ENCODE peak calls at places on chromosomes 1 and 21, in eight cellular contexts. G, Z, B, C, U, W, M and T are unnamed samples.

GRCh38 chr1:212457740-212458338 is 25.1 kb downstream of the NENF start:
- DNase-seq in G (peak), Z (peak), B (peak), C (peak), U (no peak), W (no peak), M (no peak), T (peak)

GRCh38 chr1:208207388-208208131 is 36.6 kb downstream of the PLXNA2 start:
- DNase-seq in G (peak), Z (no peak), B (peak), C (no peak), U (peak), W (peak), M (no peak), T (no peak)

GRCh38 chr1:225653463-225654276 is 747 bp upstream of the ENAH start:
- DNase-seq in G (peak), Z (no peak), B (peak), C (peak), U (peak), W (peak), M (peak), T (no peak)

GRCh38 chr1:198756470-198756869 is 117.6 kb downstream of the PTPRC start:
- DNase-seq in G (no peak), Z (no peak), B (peak), C (no peak), U (no peak), W (no peak), M (no peak), T (no peak)

GRCh38 chr1:86712088-86712860 is 7.9 kb downstream of the SH3GLB1 start:
- DNase-seq in G (no peak), Z (no peak), B (no peak), C (no peak), U (no peak), W (no peak), M (no peak), T (no peak)

GRCh38 chr1:22373252-22373651 is 78.4 kb upstream of the ZBTB40 start:
- DNase-seq in G (no peak), Z (no peak), B (no peak), C (no peak), U (no peak), W (no peak), M (no peak), T (no peak)

GRCh38 chr1:197269053-197269452 is 1.0 kb downstream of the CRB1 start:
- DNase-seq in G (no peak), Z (no peak), B (no peak), C (no peak), U (no peak), W (no peak), M (no peak), T (no peak)

GRCh38 chr1:75711846-75712245 is 12.7 kb upstream of the ACADM start:
- DNase-seq in G (no peak), Z (no peak), B (no peak), C (no peak), U (no peak), W (no peak), M (no peak), T (no peak)

GRCh38 chr1:35832515-35832914 is 24.7 kb downstream of the AGO4 start:
- DNase-seq in G (no peak), Z (no peak), B (no peak), C (no peak), U (no peak), W (no peak), M (no peak), T (no peak)

GRCh38 chr1:161206411-161207140 is 4.4 kb downstream of the NDUFS2 start:
- DNase-seq in G (no peak), Z (no peak), B (peak), C (no peak), U (no peak), W (no peak), M (no peak), T (no peak)

GRCh38 chr1:231162300-231162969 is 577 bp downstream of the TRIM67 start:
- DNase-seq in G (peak), Z (no peak), B (peak), C (peak), U (no peak), W (no peak), M (peak), T (no peak)

GRCh38 chr1:21816602-21817302 is 4.7 kb downstream of the LDLRAD2 start:
- DNase-seq in G (peak), Z (no peak), B (peak), C (no peak), U (no peak), W (no peak), M (no peak), T (no peak)

GRCh38 chr1:7886346-7886745 is 33.5 kb upstream of the UTS2 start:
- DNase-seq in G (peak), Z (no peak), B (peak), C (no peak), U (no peak), W (no peak), M (no peak), T (no peak)

GRCh38 chr1:86887479-86888162 is 26.3 kb downstream of the SELENOF start:
- DNase-seq in G (no peak), Z (no peak), B (no peak), C (no peak), U (no peak), W (no peak), M (no peak), T (no peak)

GRCh38 chr21:38811257-38811656 is 5.5 kb downstream of the ETS2 start:
- DNase-seq in G (peak), Z (no peak), B (peak), C (no peak), U (no peak), W (no peak), M (no peak), T (no peak)

GRCh38 chr1:115666702-115667101 is 24.9 kb downstream of the VANGL1 start:
- DNase-seq in G (no peak), Z (no peak), B (no peak), C (no peak), U (no peak), W (peak), M (no peak), T (no peak)

GRCh38 chr1:53593758-53594380 is 134.7 kb downstream of the DMRTB1 start:
- DNase-seq in G (no peak), Z (no peak), B (peak), C (peak), U (no peak), W (peak), M (no peak), T (no peak)

GRCh38 chr1:153699116-153699515 is 20.6 kb downstream of the NPR1 start:
- DNase-seq in G (no peak), Z (no peak), B (peak), C (no peak), U (no peak), W (no peak), M (no peak), T (no peak)

GRCh38 chr21:36854391-36854790 is 112.1 kb downstream of the HLCS start:
- DNase-seq in G (peak), Z (peak), B (peak), C (peak), U (no peak), W (no peak), M (no peak), T (no peak)

GRCh38 chr1:173424786-173425407 is 52.2 kb upstream of the PRDX6 start:
- DNase-seq in G (peak), Z (no peak), B (no peak), C (no peak), U (no peak), W (no peak), M (no peak), T (no peak)

GRCh38 chr1:156293895-156294294 is 1.6 kb downstream of the GLMP start:
- DNase-seq in G (no peak), Z (no peak), B (no peak), C (no peak), U (no peak), W (no peak), M (no peak), T (no peak)

GRCh38 chr1:247845011-247845692 is 3.5 kb upstream of the OR11L1 start:
- DNase-seq in G (no peak), Z (no peak), B (no peak), C (no peak), U (no peak), W (no peak), M (no peak), T (no peak)

GRCh38 chr1:218348628-218349185 is 3.6 kb downstream of the TGFB2 start:
- DNase-seq in G (no peak), Z (no peak), B (peak), C (no peak), U (no peak), W (no peak), M (no peak), T (no peak)

GRCh38 chr1:214326406-214326805 is 45.4 kb downstream of the SMYD2 start:
- DNase-seq in G (no peak), Z (no peak), B (no peak), C (no peak), U (no peak), W (no peak), M (no peak), T (no peak)

GRCh38 chr1:234933475-234933874 is 195.2 kb downstream of the TOMM20 start:
- DNase-seq in G (no peak), Z (no peak), B (peak), C (no peak), U (no peak), W (peak), M (no peak), T (no peak)

DNA sequence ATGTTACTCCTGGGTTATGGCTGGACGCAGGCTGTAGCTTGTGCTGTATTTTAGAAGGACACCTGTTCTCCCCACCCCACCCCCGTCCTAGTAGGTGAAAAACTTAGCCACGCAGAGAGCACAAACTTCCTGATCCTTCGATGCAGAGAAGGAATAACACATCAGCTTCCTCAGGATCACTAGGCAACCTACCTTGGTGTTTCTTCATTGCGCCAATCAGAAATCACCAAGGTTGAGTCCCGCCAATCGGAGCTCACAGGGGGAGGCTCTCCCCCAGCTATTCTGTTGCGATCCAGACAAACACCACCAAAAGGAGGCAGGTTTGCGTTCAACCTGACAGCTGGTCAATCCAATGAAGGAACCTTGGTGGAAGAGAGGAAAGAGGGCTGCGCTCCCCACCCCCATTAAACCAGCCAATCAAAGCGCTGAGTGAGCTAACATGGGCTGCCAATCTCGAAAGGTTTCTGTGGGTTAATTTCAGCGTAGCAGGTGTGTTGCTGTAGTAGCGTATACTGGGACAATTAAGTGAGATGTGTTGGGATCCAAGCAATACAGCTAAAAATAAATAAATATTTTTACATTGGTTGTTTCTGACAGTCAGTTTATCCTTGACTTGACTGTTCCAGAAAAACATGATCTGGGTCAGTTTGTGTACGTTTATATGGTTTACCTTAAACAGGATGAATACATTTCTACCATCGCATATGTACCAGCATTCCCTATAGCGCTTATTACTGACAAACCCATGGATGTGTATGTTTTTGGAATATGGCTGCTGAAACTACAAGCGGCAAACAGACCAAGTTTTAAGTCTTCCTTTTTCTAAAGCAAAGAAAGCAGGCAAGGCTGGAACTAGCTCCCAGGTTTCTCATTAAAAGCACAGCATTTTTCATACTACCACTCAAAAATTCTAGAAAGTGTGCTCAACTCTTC is at the start of gene GOLPH3L:
- DNase-seq in G (peak), Z (peak), B (peak), C (peak), U (peak), W (peak), M (peak), T (peak)
- TF ChIP-seq CTCF in G (no peak), Z (no peak), B (peak), C (no peak), U (no peak), W (peak), M (no peak), T (no peak)

GRCh38 chr1:91020486-91020885 is 1.3 kb downstream of the ZNF644 start:
- DNase-seq in G (no peak), Z (no peak), B (peak), C (no peak), U (no peak), W (no peak), M (no peak), T (no peak)

GRCh38 chr1:91015358-91015780 is 6.5 kb downstream of the ZNF644 start:
- DNase-seq in G (no peak), Z (no peak), B (no peak), C (no peak), U (no peak), W (no peak), M (no peak), T (no peak)

GRCh38 chr1:91020967-91021685 is 709 bp downstream of the ZNF644 start:
- DNase-seq in G (peak), Z (peak), B (peak), C (peak), U (peak), W (peak), M (peak), T (peak)

GRCh38 chr1:91015794-91016550 is 5.9 kb downstream of the ZNF644 start:
- DNase-seq in G (no peak), Z (no peak), B (no peak), C (no peak), U (no peak), W (no peak), M (no peak), T (no peak)

DNA sequence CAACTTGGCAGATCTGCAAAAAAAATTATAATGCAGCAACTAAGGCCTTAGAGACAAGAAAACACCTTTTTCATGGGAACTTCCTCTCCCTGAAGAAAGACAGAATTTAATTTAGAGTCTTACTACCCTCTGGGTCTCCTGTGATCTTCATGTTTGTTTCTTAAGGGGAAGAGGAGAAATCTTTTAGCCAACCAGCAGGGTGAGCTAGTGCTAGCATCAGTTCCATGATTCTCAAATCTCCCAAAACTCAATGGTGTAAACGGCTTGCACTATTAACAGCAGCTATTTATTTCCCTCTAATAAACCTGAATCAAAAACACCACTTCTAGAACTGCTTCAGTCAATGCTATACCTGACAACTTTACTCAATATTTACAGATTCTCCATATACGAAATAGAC is 3.8 kb downstream of the ZNF644 start:
- DNase-seq in G (no peak), Z (no peak), B (peak), C (no peak), U (no peak), W (no peak), M (no peak), T (no peak)
- TF ChIP-seq CTCF in G (no peak), Z (peak), B (peak), C (no peak), U (no peak), W (peak), M (peak), T (peak)

GRCh38 chr1:217048104-217048707 is 325.0 kb upstream of the ESRRG start:
- DNase-seq in G (peak), Z (peak), B (peak), C (peak), U (no peak), W (no peak), M (no peak), T (no peak)
- TF ChIP-seq CTCF in G (no peak), Z (no peak), B (peak), C (peak), U (no peak), W (peak), M (peak), T (no peak)

DNA sequence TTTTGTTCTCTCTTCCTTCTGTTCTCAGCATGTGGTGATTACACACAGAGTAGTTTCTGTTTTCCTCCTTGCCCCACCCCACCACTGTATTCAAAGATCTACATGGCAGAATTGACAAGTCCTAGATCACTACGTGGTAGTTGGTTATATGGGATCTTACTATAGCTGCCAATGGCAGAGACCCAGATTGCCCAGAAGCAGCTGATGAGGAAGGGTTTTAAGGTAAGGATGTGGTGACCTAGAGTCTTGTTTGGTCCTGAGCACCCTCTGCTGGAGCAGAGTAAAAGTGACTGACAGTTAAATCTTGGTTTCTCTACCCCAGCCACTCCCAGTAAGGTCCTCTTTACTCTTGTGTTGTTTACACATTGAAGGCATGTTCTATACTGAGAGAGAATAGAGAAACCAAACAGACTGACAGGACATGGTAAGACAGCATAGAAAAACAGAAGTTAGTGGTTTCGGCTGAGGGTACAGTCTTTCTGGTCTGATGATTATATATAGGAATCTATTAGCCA is 22.8 kb upstream of the STRIP1 start:
- DNase-seq in G (peak), Z (peak), B (peak), C (no peak), U (no peak), W (no peak), M (no peak), T (peak)
- TF ChIP-seq CTCF in G (peak), Z (peak), B (peak), C (no peak), U (peak), W (peak), M (peak), T (no peak)

GRCh38 chr21:45443595-45444181 is 38.7 kb downstream of the COL18A1 start:
- DNase-seq in G (no peak), Z (no peak), B (no peak), C (no peak), U (no peak), W (no peak), M (no peak), T (no peak)
- TF ChIP-seq CTCF in G (no peak), Z (peak), B (no peak), C (no peak), U (no peak), W (no peak), M (no peak), T (no peak)

GRCh38 chr1:70504821-70505193 is 93.7 kb downstream of the CTH start:
- DNase-seq in G (no peak), Z (no peak), B (peak), C (no peak), U (no peak), W (no peak), M (no peak), T (no peak)

GRCh38 chr1:70504176-70504820 is 93.2 kb downstream of the CTH start:
- DNase-seq in G (peak), Z (no peak), B (peak), C (no peak), U (no peak), W (no peak), M (no peak), T (no peak)

GRCh38 chr1:70509996-70510876 is 99.2 kb downstream of the CTH start:
- DNase-seq in G (peak), Z (no peak), B (peak), C (no peak), U (no peak), W (no peak), M (no peak), T (no peak)
- TF ChIP-seq CTCF in G (peak), Z (peak), B (peak), C (peak), U (peak), W (peak), M (peak), T (peak)

GRCh38 chr1:175434268-175434860 is 241.8 kb upstream of the KIAA0040 start:
- DNase-seq in G (no peak), Z (no peak), B (no peak), C (peak), U (no peak), W (no peak), M (no peak), T (no peak)
- TF ChIP-seq CTCF in G (peak), Z (peak), B (peak), C (peak), U (no peak), W (peak), M (peak), T (no peak)

GRCh38 chr1:9792156-9793042 is 31.4 kb downstream of the CLSTN1 start:
- DNase-seq in G (no peak), Z (no peak), B (peak), C (peak), U (no peak), W (no peak), M (no peak), T (no peak)
- TF ChIP-seq CTCF in G (no peak), Z (peak), B (no peak), C (no peak), U (no peak), W (no peak), M (peak), T (no peak)